ENCODE peak calls at places on chromosomes 7 and 10, in nine cellular contexts. One of them, this sample, is unnamed.

GRCh38 chr7:35846816-35847412 is 46.1 kb downstream of the SEPTIN7 start:
- DNase-seq in mammary epithelial cell: no peak
- DNase-seq in K562: no peak
- DNase-seq in PC-9: no peak
- DNase-seq in HepG2: no peak
- DNase-seq in IMR-90: no peak
- DNase-seq in psoas muscle: no peak
- DNase-seq in hepatocyte: no peak
- DNase-seq in fibroblast of mammary gland: no peak
- DNase-seq in this sample: no peak

GRCh38 chr10:49161411-49161997 is 26.7 kb downstream of the TMEM273 start:
- DNase-seq in mammary epithelial cell: peak
- DNase-seq in K562: peak
- DNase-seq in PC-9: peak
- DNase-seq in HepG2: no peak
- DNase-seq in IMR-90: peak
- DNase-seq in psoas muscle: no peak
- DNase-seq in hepatocyte: peak
- DNase-seq in fibroblast of mammary gland: peak
- DNase-seq in this sample: peak

GRCh38 chr10:1556496-1556895 is 180.8 kb downstream of the ADARB2 start:
- DNase-seq in mammary epithelial cell: no peak
- DNase-seq in K562: no peak
- DNase-seq in PC-9: no peak
- DNase-seq in HepG2: no peak
- DNase-seq in IMR-90: no peak
- DNase-seq in psoas muscle: no peak
- DNase-seq in hepatocyte: no peak
- DNase-seq in fibroblast of mammary gland: no peak
- DNase-seq in this sample: no peak

GRCh38 chr7:70190266-70190665 is 592.0 kb downstream of the AUTS2 start:
- DNase-seq in mammary epithelial cell: no peak
- DNase-seq in K562: no peak
- DNase-seq in PC-9: no peak
- DNase-seq in HepG2: no peak
- DNase-seq in IMR-90: no peak
- DNase-seq in psoas muscle: no peak
- DNase-seq in hepatocyte: no peak
- DNase-seq in fibroblast of mammary gland: peak
- DNase-seq in this sample: no peak

GRCh38 chr10:133277993-133278576 is 1.4 kb upstream of the ADAM8 start:
- DNase-seq in mammary epithelial cell: no peak
- DNase-seq in K562: no peak
- DNase-seq in PC-9: peak
- DNase-seq in HepG2: peak
- DNase-seq in IMR-90: no peak
- DNase-seq in psoas muscle: peak
- DNase-seq in hepatocyte: no peak
- DNase-seq in fibroblast of mammary gland: no peak
- DNase-seq in this sample: no peak

GRCh38 chr10:49678827-49679479 is 498 bp upstream of the C10orf53 start:
- DNase-seq in mammary epithelial cell: no peak
- DNase-seq in K562: no peak
- DNase-seq in PC-9: no peak
- DNase-seq in HepG2: no peak
- DNase-seq in IMR-90: no peak
- DNase-seq in psoas muscle: no peak
- DNase-seq in hepatocyte: no peak
- DNase-seq in fibroblast of mammary gland: no peak
- DNase-seq in this sample: no peak

GRCh38 chr10:44356139-44357115 is 28.5 kb downstream of the CXCL12 start:
- DNase-seq in mammary epithelial cell: peak
- DNase-seq in K562: no peak
- DNase-seq in PC-9: no peak
- DNase-seq in HepG2: no peak
- DNase-seq in IMR-90: no peak
- DNase-seq in psoas muscle: no peak
- DNase-seq in hepatocyte: no peak
- DNase-seq in fibroblast of mammary gland: no peak
- DNase-seq in this sample: no peak

GRCh38 chr7:107946451-107946850 is 55.5 kb downstream of the DLD start:
- DNase-seq in mammary epithelial cell: peak
- DNase-seq in K562: no peak
- DNase-seq in PC-9: no peak
- DNase-seq in HepG2: no peak
- DNase-seq in IMR-90: peak
- DNase-seq in psoas muscle: no peak
- DNase-seq in hepatocyte: no peak
- DNase-seq in fibroblast of mammary gland: peak
- DNase-seq in this sample: no peak

GRCh38 chr10:83007521-83007920 is 1131.8 kb upstream of the GHITM start:
- DNase-seq in mammary epithelial cell: no peak
- DNase-seq in K562: no peak
- DNase-seq in PC-9: no peak
- DNase-seq in HepG2: no peak
- DNase-seq in IMR-90: no peak
- DNase-seq in psoas muscle: no peak
- DNase-seq in hepatocyte: no peak
- DNase-seq in fibroblast of mammary gland: no peak
- DNase-seq in this sample: no peak

GRCh38 chr10:76492026-76492425 is 1060.6 kb downstream of the LRMDA start:
- DNase-seq in mammary epithelial cell: peak
- DNase-seq in K562: no peak
- DNase-seq in PC-9: no peak
- DNase-seq in HepG2: no peak
- DNase-seq in IMR-90: peak
- DNase-seq in psoas muscle: no peak
- DNase-seq in hepatocyte: no peak
- DNase-seq in fibroblast of mammary gland: peak
- DNase-seq in this sample: peak

GRCh38 chr10:43461950-43462349 is 25.0 kb downstream of the ZNF487 start:
- DNase-seq in mammary epithelial cell: peak
- DNase-seq in K562: peak
- DNase-seq in PC-9: peak
- DNase-seq in HepG2: peak
- DNase-seq in IMR-90: peak
- DNase-seq in psoas muscle: no peak
- DNase-seq in hepatocyte: peak
- DNase-seq in fibroblast of mammary gland: peak
- DNase-seq in this sample: peak

GRCh38 chr7:93697901-93698300 is 123.4 kb upstream of the CALCR start:
- DNase-seq in mammary epithelial cell: no peak
- DNase-seq in K562: no peak
- DNase-seq in PC-9: no peak
- DNase-seq in HepG2: no peak
- DNase-seq in IMR-90: no peak
- DNase-seq in psoas muscle: no peak
- DNase-seq in hepatocyte: no peak
- DNase-seq in fibroblast of mammary gland: no peak
- DNase-seq in this sample: no peak

GRCh38 chr7:105637755-105638154 is 56.5 kb upstream of the EFCAB10 start:
- DNase-seq in mammary epithelial cell: no peak
- DNase-seq in K562: no peak
- DNase-seq in PC-9: no peak
- DNase-seq in HepG2: no peak
- DNase-seq in IMR-90: no peak
- DNase-seq in psoas muscle: no peak
- DNase-seq in hepatocyte: no peak
- DNase-seq in fibroblast of mammary gland: no peak
- DNase-seq in this sample: no peak

GRCh38 chr10:71621263-71621751 is 98.3 kb downstream of the C10orf105 start:
- DNase-seq in mammary epithelial cell: no peak
- DNase-seq in K562: no peak
- DNase-seq in PC-9: no peak
- DNase-seq in HepG2: no peak
- DNase-seq in IMR-90: no peak
- DNase-seq in psoas muscle: no peak
- DNase-seq in hepatocyte: no peak
- DNase-seq in fibroblast of mammary gland: peak
- DNase-seq in this sample: peak

GRCh38 chr10:76209135-76209534 is 777.7 kb downstream of the LRMDA start:
- DNase-seq in mammary epithelial cell: no peak
- DNase-seq in K562: no peak
- DNase-seq in PC-9: no peak
- DNase-seq in HepG2: no peak
- DNase-seq in IMR-90: peak
- DNase-seq in psoas muscle: no peak
- DNase-seq in hepatocyte: no peak
- DNase-seq in fibroblast of mammary gland: peak
- DNase-seq in this sample: peak

GRCh38 chr10:114405011-114405350 is 679 bp upstream of the AFAP1L2 start:
- DNase-seq in mammary epithelial cell: peak
- DNase-seq in K562: no peak
- DNase-seq in PC-9: peak
- DNase-seq in HepG2: no peak
- DNase-seq in IMR-90: no peak
- DNase-seq in psoas muscle: no peak
- DNase-seq in hepatocyte: no peak
- DNase-seq in fibroblast of mammary gland: no peak
- DNase-seq in this sample: no peak

GRCh38 chr7:20786421-20786778 is 286 bp downstream of the SP8 start:
- DNase-seq in mammary epithelial cell: no peak
- DNase-seq in K562: peak
- DNase-seq in PC-9: no peak
- DNase-seq in HepG2: no peak
- DNase-seq in IMR-90: no peak
- DNase-seq in psoas muscle: no peak
- DNase-seq in hepatocyte: no peak
- DNase-seq in fibroblast of mammary gland: no peak
- DNase-seq in this sample: peak

GRCh38 chr10:57657164-57657765 is 610.4 kb downstream of the IPMK start:
- DNase-seq in mammary epithelial cell: peak
- DNase-seq in K562: peak
- DNase-seq in PC-9: peak
- DNase-seq in HepG2: peak
- DNase-seq in IMR-90: peak
- DNase-seq in psoas muscle: no peak
- DNase-seq in hepatocyte: peak
- DNase-seq in fibroblast of mammary gland: peak
- DNase-seq in this sample: peak

GRCh38 chr7:29454464-29454863 is 109.2 kb upstream of the PRR15 start:
- DNase-seq in mammary epithelial cell: no peak
- DNase-seq in K562: peak
- DNase-seq in PC-9: no peak
- DNase-seq in HepG2: no peak
- DNase-seq in IMR-90: no peak
- DNase-seq in psoas muscle: no peak
- DNase-seq in hepatocyte: no peak
- DNase-seq in fibroblast of mammary gland: no peak
- DNase-seq in this sample: no peak

GRCh38 chr10:29957887-29958330 is 101.5 kb downstream of the JCAD start:
- DNase-seq in mammary epithelial cell: no peak
- DNase-seq in K562: no peak
- DNase-seq in PC-9: peak
- DNase-seq in HepG2: no peak
- DNase-seq in IMR-90: no peak
- DNase-seq in psoas muscle: peak
- DNase-seq in hepatocyte: no peak
- DNase-seq in fibroblast of mammary gland: peak
- DNase-seq in this sample: no peak

DNA sequence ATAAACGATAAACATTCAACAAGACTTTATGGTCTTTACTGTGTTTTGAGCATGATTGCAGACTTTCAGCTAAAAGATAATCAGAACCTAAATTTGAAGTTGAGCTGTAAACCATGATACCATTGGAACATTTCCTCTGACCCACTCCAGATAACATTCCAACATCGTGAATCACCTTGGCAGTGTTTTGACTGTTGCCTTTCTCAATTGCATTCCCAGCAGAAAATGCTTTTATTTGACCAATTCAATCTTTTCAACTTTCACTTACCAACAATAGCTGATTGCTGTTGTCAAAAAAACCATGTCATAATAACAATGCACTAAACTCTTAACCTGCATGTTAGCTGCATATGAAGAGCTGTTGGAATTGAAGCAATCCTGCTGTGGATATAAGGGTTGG is 165.5 kb downstream of the MDFIC start:
- DNase-seq in mammary epithelial cell: peak
- DNase-seq in K562: no peak
- DNase-seq in PC-9: peak
- DNase-seq in HepG2: peak
- DNase-seq in IMR-90: peak
- DNase-seq in psoas muscle: no peak
- DNase-seq in hepatocyte: peak
- DNase-seq in fibroblast of mammary gland: peak
- DNase-seq in this sample: peak
- H3K4me3 ChIP-seq in mammary epithelial cell: no peak
- H3K4me3 ChIP-seq in K562: no peak
- H3K4me3 ChIP-seq in PC-9: peak
- H3K4me3 ChIP-seq in HepG2: no peak
- H3K4me3 ChIP-seq in IMR-90: no peak
- H3K4me3 ChIP-seq in psoas muscle: no peak
- H3K4me3 ChIP-seq in hepatocyte: no peak
- H3K4me3 ChIP-seq in fibroblast of mammary gland: no peak
- H3K4me3 ChIP-seq in this sample: no peak

GRCh38 chr7:90503379-90503778 is 33.9 kb downstream of the PTTG1IP2 start:
- DNase-seq in mammary epithelial cell: no peak
- DNase-seq in K562: no peak
- DNase-seq in PC-9: no peak
- DNase-seq in HepG2: no peak
- DNase-seq in IMR-90: no peak
- DNase-seq in psoas muscle: no peak
- DNase-seq in hepatocyte: no peak
- DNase-seq in fibroblast of mammary gland: no peak
- DNase-seq in this sample: no peak
- TF ChIP-seq CTCF in mammary epithelial cell: no peak
- TF ChIP-seq CTCF in K562: no peak
- TF ChIP-seq CTCF in PC-9: no peak
- TF ChIP-seq CTCF in HepG2: no peak
- TF ChIP-seq CTCF in IMR-90: no peak
- TF ChIP-seq CTCF in psoas muscle: no peak
- TF ChIP-seq CTCF in hepatocyte: no peak
- TF ChIP-seq CTCF in fibroblast of mammary gland: no peak
- TF ChIP-seq CTCF in this sample: no peak

DNA sequence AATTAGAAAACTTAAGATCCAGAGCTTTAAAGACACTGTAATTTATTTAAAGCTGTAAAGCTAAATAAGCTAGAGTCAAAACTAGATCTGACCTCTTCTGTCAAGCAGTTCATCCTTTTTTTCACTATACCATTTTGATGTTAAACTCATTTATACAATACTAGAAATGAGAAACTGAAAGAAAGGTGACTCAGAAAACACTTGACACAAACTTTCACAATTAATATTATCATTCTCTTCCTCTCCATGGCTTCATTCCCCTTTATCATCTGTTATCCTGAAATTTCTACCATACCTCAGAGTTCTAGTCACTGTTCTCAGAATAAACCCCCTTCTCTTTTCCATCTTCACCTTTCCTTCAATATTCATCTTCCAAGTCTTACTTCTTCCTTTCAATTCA is 1.3 kb downstream of the FIGNL1 start:
- DNase-seq in mammary epithelial cell: no peak
- DNase-seq in K562: no peak
- DNase-seq in PC-9: no peak
- DNase-seq in HepG2: no peak
- DNase-seq in IMR-90: no peak
- DNase-seq in psoas muscle: no peak
- DNase-seq in hepatocyte: no peak
- DNase-seq in fibroblast of mammary gland: no peak
- DNase-seq in this sample: no peak
- H3K4me3 ChIP-seq in mammary epithelial cell: no peak
- H3K4me3 ChIP-seq in K562: peak
- H3K4me3 ChIP-seq in PC-9: peak
- H3K4me3 ChIP-seq in HepG2: peak
- H3K4me3 ChIP-seq in IMR-90: no peak
- H3K4me3 ChIP-seq in psoas muscle: peak
- H3K4me3 ChIP-seq in hepatocyte: no peak
- H3K4me3 ChIP-seq in fibroblast of mammary gland: no peak
- H3K4me3 ChIP-seq in this sample: no peak

GRCh38 chr10:34426041-34426440 is 389.1 kb downstream of the PARD3 start:
- DNase-seq in mammary epithelial cell: no peak
- DNase-seq in K562: no peak
- DNase-seq in PC-9: no peak
- DNase-seq in HepG2: no peak
- DNase-seq in IMR-90: no peak
- DNase-seq in psoas muscle: no peak
- DNase-seq in hepatocyte: no peak
- DNase-seq in fibroblast of mammary gland: no peak
- DNase-seq in this sample: no peak
- TF ChIP-seq CTCF in mammary epithelial cell: no peak
- TF ChIP-seq CTCF in K562: no peak
- TF ChIP-seq CTCF in PC-9: no peak
- TF ChIP-seq CTCF in HepG2: no peak
- TF ChIP-seq CTCF in IMR-90: no peak
- TF ChIP-seq CTCF in psoas muscle: no peak
- TF ChIP-seq CTCF in hepatocyte: no peak
- TF ChIP-seq CTCF in fibroblast of mammary gland: no peak
- TF ChIP-seq CTCF in this sample: no peak